ENCODE peak calls at places on chromosomes 12 and 14, in four cellular contexts. O is OCI-LY7; D is sciatic nerve; S is stimulated activated CD8-positive, alpha-beta memory T cell treated with anti-CD3 and anti-CD28 coated beads, Interleukin-4, amount 100 ng/mL, for 1 hour. X is an unnamed sample.

GRCh38 chr12:80709811-80710726 is 2.6 kb downstream of the MYF6 start:
- DNase-seq in O (peak), D (no peak), S (no peak), X (no peak)

GRCh38 chr14:68283378-68284123 is 464.0 kb downstream of the RAD51B start:
- DNase-seq in O (peak), S (peak), D (no peak), X (no peak)

GRCh38 chr14:91255026-91255695 is 10.7 kb upstream of the GPR68 start:
- DNase-seq in S (no peak), O (no peak), D (no peak), X (no peak)

GRCh38 chr12:130433411-130433810 is 95.7 kb downstream of the PIWIL1 start:
- DNase-seq in S (no peak), O (no peak), D (peak), X (no peak)

GRCh38 chr14:91118511-91119068 is 4.7 kb downstream of the DGLUCY start:
- DNase-seq in O (no peak), D (no peak), S (no peak), X (no peak)

GRCh38 chr14:38078393-38078792 is 129.3 kb upstream of the SSTR1 start:
- DNase-seq in D (no peak), S (peak), O (peak), X (no peak)

GRCh38 chr14:32648434-32648833 is 290.2 kb upstream of the NPAS3 start:
- DNase-seq in O (no peak), D (no peak), S (no peak), X (no peak)

GRCh38 chr12:13668880-13669279 is 312.5 kb downstream of the GRIN2B start:
- DNase-seq in S (no peak), O (no peak), D (no peak), X (no peak)

GRCh38 chr12:89883630-89884364 is 175.2 kb upstream of the ATP2B1 start:
- DNase-seq in S (no peak), D (no peak), O (no peak), X (no peak)

GRCh38 chr12:33427071-33427470 is 12.5 kb downstream of the SYT10 start:
- DNase-seq in D (no peak), S (no peak), O (peak), X (no peak)

GRCh38 chr14:29016050-29016900 is 249.7 kb downstream of the FOXG1 start:
- DNase-seq in O (peak), D (peak), S (no peak), X (no peak)

GRCh38 chr12:87667378-87667777 is 361.8 kb downstream of the C12orf50 start:
- DNase-seq in O (peak), S (no peak), D (no peak), X (no peak)

GRCh38 chr12:114685869-114686268 is 1.9 kb upstream of the TBX3 start:
- DNase-seq in S (no peak), D (no peak), O (no peak), X (no peak)

GRCh38 chr12:122049827-122050226 is 28.1 kb downstream of the BCL7A start:
- DNase-seq in S (no peak), D (no peak), O (no peak), X (no peak)

GRCh38 chr12:91620949-91621348 is 438.3 kb upstream of the DCN start:
- DNase-seq in S (no peak), D (no peak), O (no peak), X (no peak)

GRCh38 chr14:94728950-94729349 is 41.0 kb downstream of the GSC start:
- DNase-seq in S (no peak), D (no peak), O (no peak), X (no peak)

GRCh38 chr12:10956085-10956484 is 17.0 kb upstream of the TAS2R14 start:
- DNase-seq in S (no peak), D (no peak), O (no peak), X (no peak)

GRCh38 chr12:67909091-67909531 is 80.1 kb upstream of the IFNG-AS1 start:
- DNase-seq in O (no peak), S (no peak), D (no peak), X (no peak)

GRCh38 chr12:42143401-42144173 is 1.1 kb downstream of the GXYLT1 start:
- DNase-seq in S (no peak), D (no peak), O (peak), X (no peak)

GRCh38 chr14:57845802-57846531 is 19.9 kb downstream of the SLC35F4 start:
- DNase-seq in O (no peak), D (no peak), S (no peak), X (no peak)

GRCh38 chr12:89880695-89881350 is 172.2 kb upstream of the ATP2B1 start:
- DNase-seq in S (no peak), O (peak), D (no peak), X (no peak)

GRCh38 chr14:52286659-52287649 is 19.5 kb downstream of the PTGDR start:
- DNase-seq in S (no peak), D (no peak), O (no peak), X (no peak)

GRCh38 chr12:121165316-121165715 is 32.6 kb downstream of the P2RX7 start:
- DNase-seq in O (no peak), D (no peak), S (no peak), X (no peak)

GRCh38 chr14:34018125-34018524 is 67.3 kb upstream of the EGLN3 start:
- DNase-seq in D (no peak), S (no peak), O (no peak), X (no peak)

GRCh38 chr12:38898001-38898684 is 7.2 kb downstream of the CPNE8 start:
- DNase-seq in S (no peak), D (no peak), O (no peak), X (no peak)

GRCh38 chr14:71169861-71170260 is 262.6 kb downstream of the PCNX1 start:
- DNase-seq in S (no peak), D (no peak), O (no peak), X (no peak)

GRCh38 chr14:99690636-99691035 is 6.5 kb downstream of the CYP46A1 start:
- DNase-seq in D (no peak), S (no peak), O (no peak), X (no peak)

GRCh38 chr12:57849035-57849434 is 2.5 kb upstream of the CTDSP2 start:
- DNase-seq in S (no peak), O (no peak), D (no peak), X (no peak)

GRCh38 chr12:108850854-108851573 is 6.4 kb downstream of the SSH1 start:
- DNase-seq in O (peak), S (no peak), D (no peak), X (no peak)

GRCh38 chr14:21995332-21995731 is 321.7 kb upstream of the OR4E1 start:
- DNase-seq in D (no peak), O (no peak), S (no peak), X (no peak)

GRCh38 chr14:89589400-89590128 is 172.5 kb upstream of the FOXN3 start:
- DNase-seq in S (no peak), D (no peak), O (peak), X (no peak)

GRCh38 chr12:82596484-82596883 is 90.2 kb upstream of the TMTC2 start:
- DNase-seq in S (no peak), D (no peak), O (no peak), X (no peak)

GRCh38 chr12:25347716-25348261 is 97.1 kb upstream of the KRAS start:
- DNase-seq in D (no peak), S (no peak), O (no peak), X (no peak)

GRCh38 chr12:31874961-31875608 is 84.1 kb upstream of the RESF1 start:
- DNase-seq in O (peak), D (no peak), S (no peak), X (no peak)

GRCh38 chr14:54001189-54001878 is 44.7 kb upstream of the BMP4 start:
- DNase-seq in O (peak), S (no peak), D (no peak), X (no peak)

GRCh38 chr14:28678887-28679286 is 87.7 kb upstream of the FOXG1 start:
- DNase-seq in D (no peak), S (no peak), O (no peak), X (no peak)

GRCh38 chr12:3275171-3276041 is 198.2 kb downstream of the TSPAN9 start:
- DNase-seq in O (peak), S (peak), D (peak), X (no peak)

GRCh38 chr14:105102893-105103292 is 37.7 kb upstream of the GPR132 start:
- DNase-seq in S (no peak), O (no peak), D (peak), X (peak)

GRCh38 chr12:32016680-32017482 is 57.7 kb downstream of the RESF1 start:
- DNase-seq in D (no peak), O (no peak), S (no peak), X (no peak)